ENCODE peak calls at places on chromosome 9, in seven cellular contexts. One of them, this sample, is unnamed.

GRCh38 chr9:110620726-110621125 is 41.2 kb upstream of the SVEP1 start:
- DNase-seq in left ventricle myocardium inferior: no peak
- DNase-seq in activated T-cell treated with anti-CD3 and anti-CD28 coated beads, Interleukin-2, amount 50 U/mL, for 1 hour: no peak
- DNase-seq in mesenteric fat pad: no peak
- DNase-seq in AG08396: no peak
- DNase-seq in NCI-H774: no peak
- DNase-seq in suprapubic skin: no peak
- DNase-seq in this sample: no peak

GRCh38 chr9:3873818-3874217 is 348.0 kb upstream of the RFX3 start:
- DNase-seq in suprapubic skin: no peak
- DNase-seq in mesenteric fat pad: no peak
- DNase-seq in NCI-H774: no peak
- DNase-seq in left ventricle myocardium inferior: no peak
- DNase-seq in activated T-cell treated with anti-CD3 and anti-CD28 coated beads, Interleukin-2, amount 50 U/mL, for 1 hour: no peak
- DNase-seq in AG08396: no peak
- DNase-seq in this sample: no peak

GRCh38 chr9:99235874-99236627 is 14.0 kb downstream of the SEC61B start:
- DNase-seq in NCI-H774: no peak
- DNase-seq in mesenteric fat pad: no peak
- DNase-seq in AG08396: no peak
- DNase-seq in activated T-cell treated with anti-CD3 and anti-CD28 coated beads, Interleukin-2, amount 50 U/mL, for 1 hour: no peak
- DNase-seq in suprapubic skin: no peak
- DNase-seq in left ventricle myocardium inferior: no peak
- DNase-seq in this sample: no peak

GRCh38 chr9:99305820-99306811 is 84.0 kb downstream of the SEC61B start:
- DNase-seq in AG08396: no peak
- DNase-seq in mesenteric fat pad: no peak
- DNase-seq in suprapubic skin: no peak
- DNase-seq in NCI-H774: no peak
- DNase-seq in activated T-cell treated with anti-CD3 and anti-CD28 coated beads, Interleukin-2, amount 50 U/mL, for 1 hour: no peak
- DNase-seq in left ventricle myocardium inferior: no peak
- DNase-seq in this sample: no peak

GRCh38 chr9:121650220-121651013 is 1.0 kb upstream of the DAB2IP start:
- DNase-seq in suprapubic skin: no peak
- DNase-seq in NCI-H774: no peak
- DNase-seq in AG08396: no peak
- DNase-seq in activated T-cell treated with anti-CD3 and anti-CD28 coated beads, Interleukin-2, amount 50 U/mL, for 1 hour: no peak
- DNase-seq in mesenteric fat pad: no peak
- DNase-seq in left ventricle myocardium inferior: peak; percentile 56
- DNase-seq in this sample: peak; percentile 92

GRCh38 chr9:137228968-137229896 is 1.5 kb upstream of the SLC34A3 start:
- DNase-seq in suprapubic skin: no peak
- DNase-seq in NCI-H774: no peak
- DNase-seq in mesenteric fat pad: no peak
- DNase-seq in activated T-cell treated with anti-CD3 and anti-CD28 coated beads, Interleukin-2, amount 50 U/mL, for 1 hour: no peak
- DNase-seq in left ventricle myocardium inferior: no peak
- DNase-seq in AG08396: no peak
- DNase-seq in this sample: no peak

GRCh38 chr9:77417570-77417969 is 230.6 kb downstream of the GNA14 start:
- DNase-seq in suprapubic skin: no peak
- DNase-seq in mesenteric fat pad: no peak
- DNase-seq in activated T-cell treated with anti-CD3 and anti-CD28 coated beads, Interleukin-2, amount 50 U/mL, for 1 hour: no peak
- DNase-seq in left ventricle myocardium inferior: no peak
- DNase-seq in NCI-H774: no peak
- DNase-seq in AG08396: peak; percentile 65
- DNase-seq in this sample: no peak

GRCh38 chr9:20558609-20559016 is 63.7 kb downstream of the MLLT3 start:
- DNase-seq in mesenteric fat pad: no peak
- DNase-seq in activated T-cell treated with anti-CD3 and anti-CD28 coated beads, Interleukin-2, amount 50 U/mL, for 1 hour: no peak
- DNase-seq in NCI-H774: no peak
- DNase-seq in suprapubic skin: no peak
- DNase-seq in AG08396: peak; percentile 72
- DNase-seq in left ventricle myocardium inferior: no peak
- DNase-seq in this sample: no peak

GRCh38 chr9:92659601-92660000 is 10.3 kb downstream of the IPPK start:
- DNase-seq in activated T-cell treated with anti-CD3 and anti-CD28 coated beads, Interleukin-2, amount 50 U/mL, for 1 hour: no peak
- DNase-seq in AG08396: no peak
- DNase-seq in NCI-H774: no peak
- DNase-seq in mesenteric fat pad: no peak
- DNase-seq in left ventricle myocardium inferior: no peak
- DNase-seq in suprapubic skin: peak; percentile 59
- DNase-seq in this sample: no peak

GRCh38 chr9:78930281-78930680 is 633.4 kb downstream of the PSAT1 start:
- DNase-seq in left ventricle myocardium inferior: no peak
- DNase-seq in NCI-H774: no peak
- DNase-seq in activated T-cell treated with anti-CD3 and anti-CD28 coated beads, Interleukin-2, amount 50 U/mL, for 1 hour: no peak
- DNase-seq in mesenteric fat pad: no peak
- DNase-seq in AG08396: no peak
- DNase-seq in suprapubic skin: no peak
- DNase-seq in this sample: no peak

GRCh38 chr9:98709968-98710965 is 1.5 kb upstream of the GABBR2 start:
- DNase-seq in NCI-H774: no peak
- DNase-seq in mesenteric fat pad: peak; percentile 33
- DNase-seq in left ventricle myocardium inferior: no peak
- DNase-seq in AG08396: peak; percentile 63
- DNase-seq in activated T-cell treated with anti-CD3 and anti-CD28 coated beads, Interleukin-2, amount 50 U/mL, for 1 hour: no peak
- DNase-seq in suprapubic skin: no peak
- DNase-seq in this sample: peak; percentile 51

GRCh38 chr9:107489687-107490605 is at the start of gene KLF4:
- DNase-seq in AG08396: peak; percentile 97
- DNase-seq in left ventricle myocardium inferior: peak; percentile 92
- DNase-seq in suprapubic skin: peak; percentile 95
- DNase-seq in NCI-H774: peak; percentile 91
- DNase-seq in activated T-cell treated with anti-CD3 and anti-CD28 coated beads, Interleukin-2, amount 50 U/mL, for 1 hour: peak; percentile 47
- DNase-seq in mesenteric fat pad: peak; percentile 97
- DNase-seq in this sample: peak; percentile 92

GRCh38 chr9:121225240-121225639 is 23.6 kb upstream of the RAB14 start:
- DNase-seq in mesenteric fat pad: no peak
- DNase-seq in activated T-cell treated with anti-CD3 and anti-CD28 coated beads, Interleukin-2, amount 50 U/mL, for 1 hour: no peak
- DNase-seq in NCI-H774: peak; percentile 38
- DNase-seq in suprapubic skin: no peak
- DNase-seq in AG08396: no peak
- DNase-seq in left ventricle myocardium inferior: no peak
- DNase-seq in this sample: no peak

GRCh38 chr9:14303526-14303925 is 10.4 kb downstream of the NFIB start:
- DNase-seq in NCI-H774: no peak
- DNase-seq in activated T-cell treated with anti-CD3 and anti-CD28 coated beads, Interleukin-2, amount 50 U/mL, for 1 hour: no peak
- DNase-seq in suprapubic skin: no peak
- DNase-seq in mesenteric fat pad: no peak
- DNase-seq in AG08396: no peak
- DNase-seq in left ventricle myocardium inferior: no peak
- DNase-seq in this sample: no peak

GRCh38 chr9:89436963-89437625 is 60.8 kb downstream of the SEMA4D start:
- DNase-seq in AG08396: no peak
- DNase-seq in left ventricle myocardium inferior: no peak
- DNase-seq in mesenteric fat pad: no peak
- DNase-seq in suprapubic skin: no peak
- DNase-seq in activated T-cell treated with anti-CD3 and anti-CD28 coated beads, Interleukin-2, amount 50 U/mL, for 1 hour: peak; percentile 70
- DNase-seq in NCI-H774: peak; percentile 84
- DNase-seq in this sample: no peak